ENCODE peak calls at places on chromosomes 16 and 17, in five cellular contexts. I is neuronal stem cell, V is mesendoderm, F is IMR-90, B is H1. O is an unnamed sample.

GRCh38 chr17:47207143-47208067 is 1.7 kb upstream of the MYL4 start:
- DNase-seq in I (no peak), V (no peak), F (no peak), B (no peak), O (no peak)

GRCh38 chr17:39094607-39095308 is 56.7 kb downstream of the PLXDC1 start:
- DNase-seq in I (no peak), V (no peak), F (no peak), B (no peak), O (no peak)

GRCh38 chr17:63140255-63140654 is 174.2 kb downstream of the TANC2 start:
- DNase-seq in I (no peak), V (no peak), F (peak; percentile 58), B (no peak), O (no peak)

GRCh38 chr16:10368984-10369551 is 16.8 kb upstream of the ATF7IP2 start:
- DNase-seq in I (no peak), V (peak; percentile 52), F (no peak), B (no peak), O (peak; percentile 28)

GRCh38 chr17:67920212-67920611 is 76.1 kb downstream of the C17orf58 start:
- DNase-seq in I (no peak), V (no peak), F (no peak), B (no peak), O (no peak)

GRCh38 chr17:28745052-28745776 is 1.4 kb downstream of the TRAF4 start:
- DNase-seq in I (peak; percentile 62), V (peak; percentile 87), F (peak; percentile 47), B (peak; percentile 65), O (peak; percentile 77)

GRCh38 chr17:78563189-78564145 is 13.7 kb downstream of the DNAH17 start:
- DNase-seq in I (no peak), V (no peak), F (no peak), B (no peak), O (no peak)

GRCh38 chr16:1713933-1714332 is 7.9 kb downstream of the MAPK8IP3 start:
- DNase-seq in I (no peak), V (peak; percentile 15), F (no peak), B (no peak), O (peak; percentile 53)

GRCh38 chr16:86914850-86915717 is 336.7 kb downstream of the FOXL1 start:
- DNase-seq in I (no peak), V (no peak), F (peak; percentile 27), B (no peak), O (no peak)

GRCh38 chr17:47801906-47802305 is 19.7 kb downstream of the OSBPL7 start:
- DNase-seq in I (no peak), V (no peak), F (no peak), B (no peak), O (no peak)

GRCh38 chr16:48231675-48232214 is 12.4 kb upstream of the LONP2 start:
- DNase-seq in I (peak; percentile 17), V (peak; percentile 55), F (peak; percentile 49), B (peak; percentile 61), O (peak; percentile 58)

GRCh38 chr17:37797206-37797605 is 52.3 kb upstream of the HNF1B start:
- DNase-seq in I (no peak), V (peak; percentile 36), F (peak; percentile 62), B (no peak), O (no peak)
- H3K9ac ChIP-seq in I (no peak overlapping the region), V (no peak overlapping the region), F (no peak overlapping the region), B (no peak overlapping the region), O (no peak overlapping the region)

GRCh38 chr17:69593351-69593715 is 178.8 kb downstream of the MAP2K6 start:
- DNase-seq in I (no peak), V (no peak), F (no peak), B (no peak), O (no peak)

GRCh38 chr17:69594641-69595040 is 180.1 kb downstream of the MAP2K6 start:
- DNase-seq in I (no peak), V (no peak), F (no peak), B (no peak), O (no peak)

GRCh38 chr17:69597898-69598692 is 183.6 kb downstream of the MAP2K6 start:
- DNase-seq in I (no peak), V (no peak), F (peak; percentile 85), B (no peak), O (no peak)

GRCh38 chr17:69593716-69594115 is 179.2 kb downstream of the MAP2K6 start:
- DNase-seq in I (no peak), V (no peak), F (no peak), B (no peak), O (no peak)

GRCh38 chr17:69596141-69596540 is 181.6 kb downstream of the MAP2K6 start:
- DNase-seq in I (no peak), V (no peak), F (no peak), B (no peak), O (no peak)
- H2AK5ac ChIP-seq in I (no peak overlapping the region), V (no peak overlapping the region), F (peak overlapping the region; percentile 61), B (no peak overlapping the region), O (no peak overlapping the region)

GRCh38 chr16:89909777-89910716 is 8.6 kb upstream of the MC1R start:
- DNase-seq in I (peak; percentile 40), V (peak; percentile 81), F (peak; percentile 64), B (peak; percentile 93), O (peak; percentile 88)
- H3K9ac ChIP-seq in I (peak overlapping the region; percentile 66), V (no peak overlapping the region), F (no peak overlapping the region), B (no peak overlapping the region), O (no peak overlapping the region)

GRCh38 chr17:876272-876671 is 94.1 kb downstream of the MRM3 start:
- DNase-seq in I (no peak), V (peak; percentile 35), F (no peak), B (no peak), O (no peak)
- H2AK5ac ChIP-seq in I (no peak overlapping the region), V (no peak overlapping the region), F (peak overlapping the region; percentile 33), B (no peak overlapping the region), O (no peak overlapping the region)

GRCh38 chr17:17757391-17757791 is 76.1 kb downstream of the RAI1 start:
- DNase-seq in I (no peak), V (no peak), F (no peak), B (no peak), O (no peak)
- H3K9ac ChIP-seq in I (peak overlapping the region; percentile 7), V (no peak overlapping the region), F (no peak overlapping the region), B (no peak overlapping the region), O (no peak overlapping the region)

GRCh38 chr16:77962689-77963088 is 59.7 kb upstream of the CLEC3A start:
- DNase-seq in I (no peak), V (no peak), F (no peak), B (no peak), O (no peak)
- H2AK5ac ChIP-seq in I (no peak overlapping the region), V (no peak overlapping the region), F (no peak overlapping the region), B (no peak overlapping the region), O (no peak overlapping the region)

DNA sequence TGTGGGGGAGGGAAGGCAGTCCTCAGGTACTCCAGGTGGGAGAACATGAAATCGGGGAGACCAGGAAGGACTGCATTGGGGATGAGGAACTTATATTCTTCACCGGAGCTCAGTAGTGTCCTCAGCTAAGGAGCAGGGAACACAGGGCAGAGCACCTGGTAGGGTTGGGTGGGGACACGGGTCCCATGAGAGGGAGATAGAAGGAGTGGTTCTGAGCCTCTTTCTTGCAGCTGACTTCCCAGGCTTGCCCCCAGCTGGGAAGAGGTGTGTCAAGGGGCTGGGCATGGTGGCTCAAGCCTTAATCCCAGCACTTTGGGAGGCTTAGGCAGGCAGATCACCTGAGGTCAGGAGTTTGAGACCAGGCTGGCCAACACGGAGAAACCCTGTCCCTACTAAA is 2.1 kb downstream of the FHOD1 start:
- DNase-seq in I (no peak), V (no peak), F (no peak), B (no peak), O (no peak)
- H3K9ac ChIP-seq in I (no peak overlapping the region), V (peak overlapping the region; percentile 85), F (peak overlapping the region; percentile 11), B (no peak overlapping the region), O (no peak overlapping the region)

GRCh38 chr17:41679740-41680425 is 8.8 kb upstream of the EIF1 start:
- DNase-seq in I (no peak), V (no peak), F (no peak), B (no peak), O (no peak)

GRCh38 chr17:41681776-41682175 is 6.9 kb upstream of the EIF1 start:
- DNase-seq in I (no peak), V (no peak), F (no peak), B (no peak), O (no peak)

GRCh38 chr17:41678907-41679739 is 9.6 kb upstream of the EIF1 start:
- DNase-seq in I (no peak), V (peak; percentile 69), F (peak; percentile 28), B (no peak), O (no peak)

GRCh38 chr17:41678411-41678906 is 10.2 kb upstream of the EIF1 start:
- DNase-seq in I (no peak), V (no peak), F (peak; percentile 9), B (no peak), O (no peak)

GRCh38 chr17:41680426-41681040 is 8.2 kb upstream of the EIF1 start:
- DNase-seq in I (no peak), V (no peak), F (no peak), B (no peak), O (no peak)
- H2AK5ac ChIP-seq in I (no peak overlapping the region), V (no peak overlapping the region), F (no peak overlapping the region), B (no peak overlapping the region), O (no peak overlapping the region)

GRCh38 chr17:81807839-81808238 is 3.9 kb downstream of the GCGR start:
- DNase-seq in I (no peak), V (no peak), F (no peak), B (no peak), O (no peak)

GRCh38 chr17:81809556-81809998 is 5.6 kb downstream of the GCGR start:
- DNase-seq in I (no peak), V (no peak), F (no peak), B (no peak), O (no peak)

GRCh38 chr17:81810476-81810875 is 6.5 kb downstream of the GCGR start:
- DNase-seq in I (no peak), V (no peak), F (no peak), B (no peak), O (no peak)

GRCh38 chr17:81807210-81807719 is 3.3 kb downstream of the GCGR start:
- DNase-seq in I (no peak), V (no peak), F (no peak), B (no peak), O (no peak)

DNA sequence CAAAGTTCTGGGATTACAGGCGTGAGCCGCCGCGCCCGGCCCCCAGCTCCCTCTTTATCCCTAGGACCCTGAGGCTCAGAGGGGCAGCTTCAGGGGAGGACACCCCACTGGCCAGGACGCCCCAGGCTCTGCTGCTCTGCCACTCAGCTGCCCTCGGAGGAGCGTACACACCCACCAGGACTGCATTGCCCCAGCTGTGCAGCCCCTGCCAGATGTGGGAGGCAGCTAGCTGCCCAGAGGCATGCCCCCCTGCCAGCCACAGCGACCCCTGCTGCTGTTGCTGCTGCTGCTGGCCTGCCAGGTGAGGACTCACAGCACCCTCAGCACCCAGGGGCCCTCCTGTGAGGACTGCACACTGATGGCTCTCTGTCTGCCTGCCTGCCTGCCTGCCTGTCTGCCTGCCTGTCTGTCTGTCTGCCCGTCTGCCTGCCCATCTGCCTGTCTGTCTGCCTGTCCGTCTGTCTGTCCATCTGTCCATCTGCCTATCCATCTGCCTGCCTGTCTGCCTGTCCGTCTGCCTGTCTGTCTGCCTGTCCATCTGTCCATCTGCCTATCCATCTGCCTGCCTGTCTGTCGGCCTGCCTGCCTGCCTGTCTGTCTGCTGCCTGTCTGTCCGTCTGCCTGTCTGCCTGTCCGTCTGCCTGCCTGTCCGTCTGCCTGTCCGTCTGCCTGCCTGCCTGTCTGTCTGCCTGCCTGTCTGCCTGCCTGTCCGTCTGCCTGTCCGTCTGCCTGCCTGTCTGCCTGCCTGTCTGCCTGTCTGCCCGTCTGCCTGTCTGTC is 5.0 kb downstream of the GCGR start:
- DNase-seq in I (no peak), V (no peak), F (no peak), B (no peak), O (no peak)
- H3K9ac ChIP-seq in I (peak overlapping the region; percentile 70), V (no peak overlapping the region), F (no peak overlapping the region), B (no peak overlapping the region), O (no peak overlapping the region)

O was measured in H9.